ENCODE peak calls at places on chromosomes 6 and 20, in four cellular contexts. O is RWPE1, F is cardiac muscle cell, J is nephron progenitor cell. V is an unnamed sample.

GRCh38 chr6:170205126-170205525 is 85.8 kb downstream of the DLL1 start:
- DNase-seq in J (no peak), F (no peak), O (no peak), V (no peak)

GRCh38 chr20:32891926-32892660 is 33.4 kb downstream of the EFCAB8 start:
- DNase-seq in F (no peak), J (no peak), O (no peak), V (no peak)

GRCh38 chr20:35838213-35838612 is 66.4 kb downstream of the PHF20 start:
- DNase-seq in F (no peak), O (no peak), J (no peak), V (no peak)

GRCh38 chr6:16512585-16513109 is 248.6 kb downstream of the ATXN1 start:
- DNase-seq in J (no peak), O (no peak), F (no peak), V (no peak)

GRCh38 chr6:149400050-149400449 is at the start of gene SUMO4:
- DNase-seq in F (no peak), O (no peak), J (no peak), V (no peak)

GRCh38 chr6:165562421-165563090 is 100.5 kb downstream of the PDE10A start:
- DNase-seq in F (peak; percentile 22), J (no peak), O (no peak), V (no peak)

GRCh38 chr6:122681715-122682114 is 71.5 kb downstream of the PKIB start:
- DNase-seq in J (no peak), F (no peak), O (no peak), V (no peak)

GRCh38 chr6:56440551-56440981 is 193.2 kb upstream of the COL21A1 start:
- DNase-seq in F (no peak), O (peak; percentile 15), J (no peak), V (no peak)

GRCh38 chr20:58655328-58656094 is 4.4 kb downstream of the STX16 start:
- DNase-seq in F (no peak), O (no peak), J (no peak), V (no peak)

GRCh38 chr6:169231790-169232506 is 21.7 kb downstream of the THBS2 start:
- DNase-seq in J (no peak), O (no peak), F (no peak), V (no peak)

GRCh38 chr6:30483677-30484279 is 5.5 kb upstream of the HLA-E start:
- DNase-seq in J (peak; percentile 36), F (peak; percentile 84), O (no peak), V (peak; percentile 33)

GRCh38 chr6:26594730-26595632 is 1.8 kb upstream of the ABT1 start:
- DNase-seq in J (peak; percentile 48), F (peak; percentile 64), O (peak; percentile 20), V (no peak)

GRCh38 chr6:64010010-64010409 is 374.4 kb downstream of the PHF3 start:
- DNase-seq in O (no peak), J (peak; percentile 35), F (no peak), V (no peak)

DNA sequence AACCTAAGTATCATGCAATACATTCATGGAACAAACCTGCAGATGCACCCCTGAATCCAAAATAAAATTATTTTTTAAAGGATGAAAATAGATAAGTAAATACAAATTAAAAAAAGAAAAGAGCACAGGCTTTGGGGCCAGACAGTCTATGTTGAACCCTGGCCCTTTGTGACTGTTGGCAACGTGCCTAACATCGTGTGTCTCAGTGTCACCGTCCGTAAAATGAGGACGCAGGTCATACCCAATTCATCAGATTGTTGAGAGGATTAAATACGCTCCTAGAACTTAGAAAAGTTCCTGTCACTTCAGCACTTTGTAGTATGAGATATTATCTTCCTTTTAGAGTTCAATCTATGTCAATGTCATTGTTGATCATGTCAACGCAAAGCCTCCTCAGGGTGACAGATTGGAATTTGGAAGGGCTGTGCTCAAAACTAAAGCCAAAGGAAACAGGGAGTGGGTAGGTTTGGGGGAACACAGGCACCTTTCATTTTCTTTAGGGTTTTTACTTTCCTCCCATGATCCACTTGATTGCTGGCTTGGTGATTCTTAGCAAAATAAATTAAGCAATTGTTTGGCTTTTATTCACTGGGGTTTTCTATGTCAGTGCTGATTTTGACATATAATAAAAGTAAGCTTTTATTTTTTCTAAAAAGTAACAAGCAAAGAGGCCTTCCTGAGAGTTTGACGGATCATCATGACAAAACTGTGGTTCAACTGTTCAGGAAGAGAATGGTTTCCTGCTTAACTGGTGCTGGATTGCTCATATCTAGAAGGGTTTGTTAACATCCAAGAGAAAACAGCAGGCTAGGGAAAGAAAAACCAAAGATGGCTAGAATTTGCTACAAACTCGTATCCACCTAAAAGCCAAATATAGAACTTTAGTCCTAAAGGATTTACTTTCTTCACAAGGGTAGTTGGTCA is 21.5 kb downstream of the SERPINB1 start:
- DNase-seq in F (peak; percentile 35), O (no peak), J (no peak), V (no peak)
- TF ChIP-seq CTCF in F (no peak), O (no peak), J (no peak), V (no peak)

DNA sequence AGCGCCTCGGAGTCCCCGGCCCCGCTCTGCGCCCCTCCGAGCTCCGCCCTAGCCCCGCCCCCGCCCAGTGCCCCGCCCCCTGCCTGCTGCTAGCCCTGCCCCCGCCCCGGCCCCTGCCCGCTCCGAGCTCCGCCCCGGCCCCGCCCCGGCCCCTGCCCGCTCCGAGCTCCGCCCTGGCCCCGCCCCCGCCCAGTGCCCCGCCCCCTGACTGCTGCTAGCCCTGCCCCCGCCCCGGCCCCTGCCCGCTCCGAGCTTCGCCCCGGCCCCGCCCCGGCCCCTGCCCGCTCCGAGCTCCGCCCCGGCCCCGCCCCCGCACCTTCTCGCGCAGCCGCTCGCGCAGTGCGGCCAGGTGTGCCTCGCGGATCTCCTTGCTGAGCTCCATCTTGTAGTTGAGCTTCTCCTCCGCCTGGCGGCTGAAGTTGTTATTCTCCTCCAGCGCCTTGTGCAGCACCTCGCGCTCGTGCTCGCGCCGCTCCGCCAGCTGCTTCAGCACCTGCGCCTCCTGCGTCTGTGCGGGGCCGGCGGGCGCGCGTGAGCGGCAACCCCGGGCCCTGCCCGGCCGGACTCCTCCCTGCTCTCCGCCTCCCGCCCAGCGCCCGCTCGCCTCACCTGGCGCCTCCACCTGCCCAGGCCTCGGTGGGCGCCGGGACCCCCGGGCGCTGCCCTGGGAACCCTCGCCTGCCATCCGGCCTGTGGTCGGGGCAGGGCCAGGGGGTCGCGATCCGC is 11.3 kb downstream of the STMN3 start:
- DNase-seq in O (peak; percentile 97), F (peak; percentile 90), J (peak; percentile 97), V (peak; percentile 48)
- TF ChIP-seq CTCF in O (no peak), F (peak; percentile 17), J (peak; percentile 15), V (peak; percentile 44)

DNA sequence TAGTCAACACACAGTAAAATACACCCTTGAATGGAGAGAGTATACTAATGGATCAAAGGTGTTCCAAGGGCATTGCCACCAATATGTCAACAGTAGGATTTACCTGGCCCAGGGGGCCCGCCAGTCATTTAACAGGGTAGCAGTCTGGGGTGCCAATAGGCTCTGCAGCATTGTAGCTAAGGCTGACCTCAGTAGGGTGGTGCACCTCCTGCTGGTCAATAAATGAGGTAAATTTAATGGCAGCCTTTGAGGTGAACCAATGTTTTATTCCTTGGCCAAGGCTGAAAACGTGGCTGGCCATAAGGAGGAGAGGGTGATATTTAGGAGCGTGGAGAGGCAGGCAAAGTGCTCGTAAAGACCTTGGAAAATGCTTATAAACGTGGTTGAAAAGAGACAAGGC is 147.2 kb downstream of the RPS12 start:
- DNase-seq in O (no peak), J (no peak), F (no peak), V (no peak)
- TF ChIP-seq CTCF in O (no peak), J (no peak), F (peak; percentile 12), V (no peak)

GRCh38 chr6:73579389-73579788 is 58.6 kb upstream of the EEF1A1 start:
- DNase-seq in J (no peak), F (no peak), O (no peak), V (no peak)
- TF ChIP-seq CTCF in J (no peak), F (no peak), O (no peak), V (no peak)

GRCh38 chr6:91276315-91276714 is 689.4 kb upstream of the MAP3K7 start:
- DNase-seq in O (peak; percentile 17), F (no peak), J (no peak), V (no peak)
- TF ChIP-seq CTCF in O (no peak), F (no peak), J (peak; percentile 67), V (peak; percentile 67)

DNA sequence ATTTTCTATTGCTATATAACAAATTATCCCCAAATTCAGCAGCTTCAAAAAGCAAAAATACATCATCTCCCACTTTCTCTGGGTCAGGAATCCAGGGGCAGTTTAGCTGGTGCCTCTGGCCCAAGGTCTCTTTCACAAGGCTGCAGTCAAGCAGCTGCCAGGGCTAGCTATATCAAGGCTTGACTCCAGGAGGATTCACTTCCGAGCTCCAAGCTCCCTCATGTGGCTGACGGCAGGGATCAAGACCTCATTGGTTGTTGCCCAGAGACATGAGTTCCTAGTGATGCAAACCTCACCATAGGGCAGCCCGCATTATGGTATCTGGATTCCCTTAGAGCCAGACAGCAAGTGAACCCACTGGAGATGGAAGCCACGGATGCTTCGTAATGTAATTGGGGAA is 1.3 kb upstream of the VNN1 start:
- DNase-seq in O (peak; percentile 57), F (peak; percentile 92), J (peak; percentile 12), V (no peak)
- TF ChIP-seq CTCF in O (no peak), F (peak; percentile 71), J (no peak), V (peak; percentile 49)